ENCODE peak calls at places on chromosomes 3 and 15, in four cellular contexts. One of them, this sample, is unnamed.

GRCh38 chr15:80342148-80342547 is 62.0 kb upstream of the ARNT2 start:
- DNase-seq in mucosa of descending colon: no peak
- DNase-seq in HFF-Myc: no peak
- DNase-seq in fibroblast of lung: no peak
- DNase-seq in this sample: no peak

GRCh38 chr3:136535906-136536305 is 216.3 kb downstream of the STAG1 start:
- DNase-seq in mucosa of descending colon: no peak
- DNase-seq in HFF-Myc: no peak
- DNase-seq in fibroblast of lung: peak
- DNase-seq in this sample: no peak

GRCh38 chr3:29057326-29057725 is 223.5 kb upstream of the RBMS3 start:
- DNase-seq in mucosa of descending colon: no peak
- DNase-seq in HFF-Myc: no peak
- DNase-seq in fibroblast of lung: peak
- DNase-seq in this sample: no peak

GRCh38 chr3:192861972-192862371 is 55.7 kb downstream of the MB21D2 start:
- DNase-seq in mucosa of descending colon: no peak
- DNase-seq in HFF-Myc: no peak
- DNase-seq in fibroblast of lung: no peak
- DNase-seq in this sample: no peak

GRCh38 chr3:178336336-178336735 is 199.9 kb upstream of the KCNMB2 start:
- DNase-seq in mucosa of descending colon: no peak
- DNase-seq in HFF-Myc: no peak
- DNase-seq in fibroblast of lung: no peak
- DNase-seq in this sample: no peak

GRCh38 chr3:185823280-185824044 is 1.4 kb downstream of the IGF2BP2 start:
- DNase-seq in mucosa of descending colon: peak
- DNase-seq in HFF-Myc: no peak
- DNase-seq in fibroblast of lung: peak
- DNase-seq in this sample: no peak

GRCh38 chr15:71752604-71753289 is 57.6 kb upstream of the NR2E3 start:
- DNase-seq in mucosa of descending colon: no peak
- DNase-seq in HFF-Myc: peak
- DNase-seq in fibroblast of lung: peak
- DNase-seq in this sample: peak

GRCh38 chr3:64357481-64357880 is 132.2 kb upstream of the PRICKLE2 start:
- DNase-seq in mucosa of descending colon: no peak
- DNase-seq in HFF-Myc: no peak
- DNase-seq in fibroblast of lung: no peak
- DNase-seq in this sample: no peak

GRCh38 chr3:74122281-74122680 is 492.2 kb downstream of the CNTN3 start:
- DNase-seq in mucosa of descending colon: no peak
- DNase-seq in HFF-Myc: no peak
- DNase-seq in fibroblast of lung: peak
- DNase-seq in this sample: no peak

GRCh38 chr15:100842756-100843730 is 36.6 kb upstream of the ALDH1A3 start:
- DNase-seq in mucosa of descending colon: no peak
- DNase-seq in HFF-Myc: no peak
- DNase-seq in fibroblast of lung: peak
- DNase-seq in this sample: no peak

GRCh38 chr3:58645726-58646125 is 20.8 kb downstream of the FAM3D start:
- DNase-seq in mucosa of descending colon: no peak
- DNase-seq in HFF-Myc: no peak
- DNase-seq in fibroblast of lung: no peak
- DNase-seq in this sample: no peak

GRCh38 chr15:98933376-98933775 is 74.2 kb downstream of the PGPEP1L start:
- DNase-seq in mucosa of descending colon: no peak
- DNase-seq in HFF-Myc: no peak
- DNase-seq in fibroblast of lung: no peak
- DNase-seq in this sample: no peak

GRCh38 chr15:94306700-94307650 is 75.6 kb downstream of the MCTP2 start:
- DNase-seq in mucosa of descending colon: no peak
- DNase-seq in HFF-Myc: no peak
- DNase-seq in fibroblast of lung: no peak
- DNase-seq in this sample: no peak

GRCh38 chr3:64030741-64031140 is 7.4 kb upstream of the PSMD6 start:
- DNase-seq in mucosa of descending colon: peak
- DNase-seq in HFF-Myc: peak
- DNase-seq in fibroblast of lung: peak
- DNase-seq in this sample: peak

GRCh38 chr15:55403531-55403930 is 4.6 kb downstream of the CCPG1 start:
- DNase-seq in mucosa of descending colon: no peak
- DNase-seq in HFF-Myc: no peak
- DNase-seq in fibroblast of lung: peak
- DNase-seq in this sample: no peak

GRCh38 chr3:134879991-134880390 is 84.9 kb downstream of the EPHB1 start:
- DNase-seq in mucosa of descending colon: no peak
- DNase-seq in HFF-Myc: no peak
- DNase-seq in fibroblast of lung: no peak
- DNase-seq in this sample: no peak

GRCh38 chr15:31332681-31333071 is 6.0 kb downstream of the KLF13 start:
- DNase-seq in mucosa of descending colon: no peak
- DNase-seq in HFF-Myc: no peak
- DNase-seq in fibroblast of lung: no peak
- DNase-seq in this sample: no peak

DNA sequence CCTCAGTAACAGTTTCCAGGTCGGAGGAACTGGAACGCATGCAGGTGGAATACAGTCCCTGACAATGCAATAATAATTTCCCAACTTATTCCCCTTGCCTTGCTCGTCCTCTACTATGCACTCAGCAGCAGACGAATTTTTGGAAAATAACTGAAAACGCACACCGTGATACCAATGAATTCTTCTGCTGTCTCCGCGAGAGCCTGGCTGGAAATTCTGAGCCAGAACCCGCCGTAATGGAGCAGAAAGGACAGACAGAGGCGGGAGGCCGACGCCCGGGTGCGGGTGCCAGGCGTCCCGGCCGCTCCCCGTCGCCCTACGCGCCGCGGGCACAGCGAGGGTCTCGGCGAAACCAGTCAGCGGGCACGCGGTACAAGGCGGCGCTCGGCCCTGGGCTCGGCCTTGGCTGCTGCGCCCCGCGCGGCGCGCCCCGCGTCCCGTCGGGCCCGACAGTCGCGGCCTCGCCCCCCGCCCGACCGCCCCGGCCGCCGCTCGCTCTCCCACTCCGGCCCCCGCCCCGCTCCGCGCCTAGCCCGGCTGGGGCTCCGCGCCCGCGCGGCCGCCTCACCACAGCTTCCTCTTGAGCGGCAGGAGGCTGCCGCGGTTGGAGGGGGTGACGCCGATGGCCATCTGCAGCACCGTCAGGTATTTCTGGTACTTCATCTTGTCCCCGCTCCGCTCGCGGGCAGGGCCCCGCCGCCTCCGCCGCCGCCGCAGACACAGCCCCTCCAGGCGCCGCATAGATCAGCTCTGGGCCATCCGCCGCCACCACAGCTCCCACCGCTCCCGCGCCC is 114.5 kb upstream of the GOLGA8J start:
- DNase-seq in mucosa of descending colon: no peak
- DNase-seq in HFF-Myc: no peak
- DNase-seq in fibroblast of lung: no peak
- DNase-seq in this sample: no peak
- H3K4me3 ChIP-seq in mucosa of descending colon: no peak
- H3K4me3 ChIP-seq in HFF-Myc: no peak
- H3K4me3 ChIP-seq in fibroblast of lung: peak
- H3K4me3 ChIP-seq in this sample: peak

GRCh38 chr3:72262707-72263106 is 477.8 kb upstream of the PROK2 start:
- DNase-seq in mucosa of descending colon: no peak
- DNase-seq in HFF-Myc: no peak
- DNase-seq in fibroblast of lung: no peak
- DNase-seq in this sample: no peak

GRCh38 chr3:72265661-72266370 is 480.9 kb upstream of the PROK2 start:
- DNase-seq in mucosa of descending colon: no peak
- DNase-seq in HFF-Myc: no peak
- DNase-seq in fibroblast of lung: peak
- DNase-seq in this sample: no peak

GRCh38 chr3:72261566-72262564 is 476.9 kb upstream of the PROK2 start:
- DNase-seq in mucosa of descending colon: no peak
- DNase-seq in HFF-Myc: no peak
- DNase-seq in fibroblast of lung: peak
- DNase-seq in this sample: no peak

GRCh38 chr3:72263223-72264015 is 478.5 kb upstream of the PROK2 start:
- DNase-seq in mucosa of descending colon: no peak
- DNase-seq in HFF-Myc: no peak
- DNase-seq in fibroblast of lung: peak
- DNase-seq in this sample: no peak

GRCh38 chr3:72265250-72265649 is 480.3 kb upstream of the PROK2 start:
- DNase-seq in mucosa of descending colon: no peak
- DNase-seq in HFF-Myc: no peak
- DNase-seq in fibroblast of lung: peak
- DNase-seq in this sample: no peak
- TF ChIP-seq CTCF in mucosa of descending colon: no peak
- TF ChIP-seq CTCF in HFF-Myc: peak
- TF ChIP-seq CTCF in fibroblast of lung: peak
- TF ChIP-seq CTCF in this sample: peak

GRCh38 chr15:70351391-70351790 is 253.7 kb upstream of the TLE3 start:
- DNase-seq in mucosa of descending colon: no peak
- DNase-seq in HFF-Myc: no peak
- DNase-seq in fibroblast of lung: no peak
- DNase-seq in this sample: no peak

GRCh38 chr15:70345251-70346019 is 247.7 kb upstream of the TLE3 start:
- DNase-seq in mucosa of descending colon: no peak
- DNase-seq in HFF-Myc: no peak
- DNase-seq in fibroblast of lung: no peak
- DNase-seq in this sample: no peak

GRCh38 chr15:70347766-70348558 is 250.2 kb upstream of the TLE3 start:
- DNase-seq in mucosa of descending colon: no peak
- DNase-seq in HFF-Myc: no peak
- DNase-seq in fibroblast of lung: no peak
- DNase-seq in this sample: no peak

GRCh38 chr15:70347321-70347720 is 249.6 kb upstream of the TLE3 start:
- DNase-seq in mucosa of descending colon: no peak
- DNase-seq in HFF-Myc: no peak
- DNase-seq in fibroblast of lung: no peak
- DNase-seq in this sample: no peak

DNA sequence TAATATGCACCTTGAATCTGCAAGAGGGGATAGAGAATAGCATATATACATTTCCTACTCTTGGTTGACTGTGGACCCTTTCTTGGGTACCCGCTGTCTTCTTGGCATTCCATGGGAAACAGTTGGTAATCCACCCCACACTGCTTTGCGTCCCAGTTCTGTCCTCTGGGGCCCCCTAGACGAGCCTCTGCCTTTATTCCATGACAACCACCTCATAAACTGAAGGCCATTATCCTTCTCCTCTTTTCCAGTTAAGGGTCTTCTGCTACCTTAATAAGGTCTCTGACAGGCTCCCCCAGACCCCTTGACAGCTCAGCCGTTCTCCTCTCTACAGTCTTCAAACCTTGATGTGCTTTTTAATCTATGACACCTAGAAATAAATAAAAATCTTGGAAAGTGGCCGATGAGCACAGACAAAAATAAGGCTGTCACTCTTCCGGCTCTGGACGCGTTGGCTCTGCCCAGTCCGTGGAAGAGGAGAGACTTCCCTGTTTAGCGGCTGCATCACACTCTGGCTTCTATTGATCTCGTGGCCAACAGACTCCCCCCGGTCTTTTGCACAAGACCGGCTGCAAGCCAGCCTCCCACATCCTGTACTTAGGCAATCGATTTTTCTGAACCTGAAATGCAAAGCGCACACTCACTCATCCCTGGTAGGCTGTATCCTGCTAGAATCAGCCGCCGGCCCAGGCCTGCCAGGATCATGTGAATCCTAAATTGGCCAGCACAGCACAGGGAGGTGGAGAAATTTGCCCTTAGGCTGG is 251.0 kb upstream of the TLE3 start:
- DNase-seq in mucosa of descending colon: no peak
- DNase-seq in HFF-Myc: no peak
- DNase-seq in fibroblast of lung: peak
- DNase-seq in this sample: no peak
- H3K4me3 ChIP-seq in mucosa of descending colon: no peak
- H3K4me3 ChIP-seq in HFF-Myc: no peak
- H3K4me3 ChIP-seq in fibroblast of lung: no peak
- H3K4me3 ChIP-seq in this sample: no peak

GRCh38 chr3:52108302-52109232 is 45.7 kb downstream of the POC1A start:
- DNase-seq in mucosa of descending colon: no peak
- DNase-seq in HFF-Myc: no peak
- DNase-seq in fibroblast of lung: peak
- DNase-seq in this sample: no peak
- TF ChIP-seq CTCF in mucosa of descending colon: no peak
- TF ChIP-seq CTCF in HFF-Myc: peak
- TF ChIP-seq CTCF in fibroblast of lung: no peak
- TF ChIP-seq CTCF in this sample: no peak

GRCh38 chr3:113277886-113278598 is 66.7 kb downstream of the BOC start:
- DNase-seq in mucosa of descending colon: no peak
- DNase-seq in HFF-Myc: no peak
- DNase-seq in fibroblast of lung: no peak
- DNase-seq in this sample: no peak

GRCh38 chr3:113275876-113276580 is 64.7 kb downstream of the BOC start:
- DNase-seq in mucosa of descending colon: no peak
- DNase-seq in HFF-Myc: peak
- DNase-seq in fibroblast of lung: peak
- DNase-seq in this sample: no peak

GRCh38 chr3:113277414-113277813 is 66.1 kb downstream of the BOC start:
- DNase-seq in mucosa of descending colon: no peak
- DNase-seq in HFF-Myc: no peak
- DNase-seq in fibroblast of lung: no peak
- DNase-seq in this sample: no peak

GRCh38 chr3:113274959-113275556 is 63.7 kb downstream of the BOC start:
- DNase-seq in mucosa of descending colon: no peak
- DNase-seq in HFF-Myc: no peak
- DNase-seq in fibroblast of lung: no peak
- DNase-seq in this sample: peak

GRCh38 chr3:113276581-113277080 is 65.3 kb downstream of the BOC start:
- DNase-seq in mucosa of descending colon: no peak
- DNase-seq in HFF-Myc: no peak
- DNase-seq in fibroblast of lung: no peak
- DNase-seq in this sample: no peak
- H3K4me3 ChIP-seq in mucosa of descending colon: no peak
- H3K4me3 ChIP-seq in HFF-Myc: no peak
- H3K4me3 ChIP-seq in fibroblast of lung: peak
- H3K4me3 ChIP-seq in this sample: no peak

This sample was measured in LNCaP clone FGC.